ENCODE peak calls at places on chromosome 3, in nine cellular contexts. D is tibial artery, H is heart left ventricle, I is HL-60, F is psoas muscle, G is Peyer's patch, C is endothelial cell of umbilical vein, Y is spleen, L is A673. Q is an unnamed sample.

GRCh38 chr3:182315313-182315712 is 478.0 kb upstream of the ATP11B start:
- DNase-seq in F (no peak), Y (no peak), C (no peak), G (no peak), H (no peak), D (no peak), I (no peak), L (no peak), Q (no peak)

GRCh38 chr3:42052132-42052866 is 38.9 kb upstream of the TRAK1 start:
- DNase-seq in F (no peak), C (peak), I (no peak), Y (no peak), D (no peak), G (no peak), H (no peak), L (no peak), Q (no peak)

GRCh38 chr3:142947352-142947751 is 16.1 kb downstream of the PAQR9 start:
- DNase-seq in D (no peak), C (no peak), H (peak), F (peak), L (no peak), I (no peak), Y (no peak), G (no peak), Q (no peak)

GRCh38 chr3:56790016-56790950 is 11.5 kb downstream of the ARHGEF3 start:
- DNase-seq in Y (no peak), L (no peak), I (no peak), H (peak), C (no peak), D (no peak), G (no peak), F (no peak), Q (peak)

GRCh38 chr3:63724987-63725386 is 72.5 kb downstream of the SNTN start:
- DNase-seq in D (no peak), I (no peak), F (no peak), C (no peak), L (no peak), G (no peak), H (no peak), Y (no peak), Q (no peak)

GRCh38 chr3:151290673-151291072 is 12.3 kb upstream of the P2RY14 start:
- DNase-seq in I (no peak), D (no peak), L (peak), F (no peak), C (no peak), Y (no peak), G (no peak), H (no peak), Q (no peak)

GRCh38 chr3:57161131-57161538 is 4.0 kb downstream of the IL17RD start:
- DNase-seq in F (no peak), D (no peak), C (no peak), H (no peak), Y (no peak), L (peak), G (no peak), I (no peak), Q (no peak)

GRCh38 chr3:53238051-53238850 is 17.6 kb downstream of the TKT start:
- DNase-seq in H (peak), L (peak), F (no peak), G (peak), C (peak), D (no peak), I (no peak), Y (no peak), Q (peak)

GRCh38 chr3:24470277-24470676 is 24.4 kb downstream of the THRB start:
- DNase-seq in H (no peak), L (no peak), F (no peak), C (no peak), G (no peak), I (no peak), D (no peak), Y (no peak), Q (no peak)

GRCh38 chr3:24462737-24463136 is 31.9 kb downstream of the THRB start:
- DNase-seq in L (no peak), Y (no peak), F (no peak), C (no peak), I (no peak), H (no peak), D (no peak), G (no peak), Q (no peak)

GRCh38 chr3:24460974-24461373 is 33.7 kb downstream of the THRB start:
- DNase-seq in H (no peak), F (no peak), G (no peak), C (no peak), L (no peak), Y (no peak), D (no peak), I (no peak), Q (peak)

GRCh38 chr3:24464389-24464788 is 30.3 kb downstream of the THRB start:
- DNase-seq in G (no peak), D (no peak), F (no peak), H (no peak), Y (no peak), C (no peak), L (no peak), I (no peak), Q (no peak)
- H3K27ac ChIP-seq in G (no peak), D (no peak), F (no peak), H (no peak), Y (no peak), C (no peak), L (no peak), I (no peak), Q (no peak)

DNA sequence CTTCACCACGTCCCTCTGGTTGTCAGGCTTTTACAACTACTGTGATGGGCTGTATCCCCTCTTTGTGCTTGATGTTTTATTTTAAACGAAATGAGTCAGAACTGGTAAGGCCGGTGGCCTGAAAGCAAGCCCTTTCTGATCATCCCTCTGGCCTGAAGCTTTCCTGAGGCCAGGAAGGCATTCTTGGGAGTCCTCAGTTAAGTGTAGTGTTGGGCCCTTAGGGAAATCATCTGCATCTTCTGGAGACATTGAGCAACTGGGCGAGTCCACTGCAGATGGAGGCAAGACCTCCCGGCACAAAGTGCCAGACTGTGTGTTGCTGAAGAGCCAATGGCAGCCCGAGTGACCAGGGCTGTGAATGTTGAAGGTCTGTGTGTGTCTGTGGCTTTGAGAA is 33.0 kb upstream of the AMOTL2 start:
- DNase-seq in F (peak), H (no peak), C (no peak), I (no peak), Y (no peak), D (no peak), G (no peak), L (no peak), Q (no peak)
- H3K27ac ChIP-seq in F (no peak), H (no peak), C (no peak), I (no peak), Y (no peak), D (peak), G (no peak), L (no peak), Q (no peak)

GRCh38 chr3:120622457-120622856 is 26.3 kb downstream of the NDUFB4 start:
- DNase-seq in I (no peak), F (no peak), D (no peak), G (no peak), Y (no peak), C (no peak), L (no peak), H (no peak), Q (no peak)

GRCh38 chr3:120625199-120625598 is 29.1 kb downstream of the NDUFB4 start:
- DNase-seq in D (no peak), F (no peak), L (no peak), H (no peak), Y (no peak), G (no peak), C (peak), I (no peak), Q (no peak)

GRCh38 chr3:120622870-120623718 is 27.0 kb downstream of the NDUFB4 start:
- DNase-seq in H (no peak), I (no peak), Y (no peak), L (peak), F (no peak), C (peak), D (no peak), G (no peak), Q (no peak)

GRCh38 chr3:120623719-120624093 is 27.6 kb downstream of the NDUFB4 start:
- DNase-seq in Y (no peak), H (no peak), D (no peak), C (no peak), L (no peak), F (no peak), I (no peak), G (no peak), Q (no peak)
- H3K27ac ChIP-seq in Y (no peak), H (no peak), D (no peak), C (no peak), L (no peak), F (no peak), I (no peak), G (no peak), Q (no peak)

GRCh38 chr3:140206196-140207040 is 271.4 kb downstream of the CLSTN2 start:
- DNase-seq in C (no peak), L (peak), I (no peak), Y (no peak), F (no peak), H (no peak), D (no peak), G (no peak), Q (no peak)
- H3K27ac ChIP-seq in C (no peak), L (no peak), I (no peak), Y (no peak), F (no peak), H (no peak), D (no peak), G (no peak), Q (no peak)

GRCh38 chr3:60243456-60243855 is 1007.8 kb downstream of the FHIT start:
- DNase-seq in H (no peak), F (no peak), D (no peak), G (no peak), Y (no peak), I (no peak), C (no peak), L (no peak), Q (no peak)
- H3K27ac ChIP-seq in H (no peak), F (no peak), D (no peak), G (no peak), Y (no peak), I (no peak), C (no peak), L (no peak), Q (no peak)

GRCh38 chr3:177069514-177070329 is 127.6 kb downstream of the TBL1XR1 start:
- DNase-seq in D (no peak), Y (no peak), I (peak), F (no peak), L (peak), G (no peak), C (peak), H (no peak), Q (no peak)

GRCh38 chr3:177066068-177066467 is 131.2 kb downstream of the TBL1XR1 start:
- DNase-seq in I (no peak), G (no peak), L (no peak), H (no peak), D (no peak), Y (no peak), F (no peak), C (no peak), Q (no peak)

GRCh38 chr3:177068967-177069366 is 128.3 kb downstream of the TBL1XR1 start:
- DNase-seq in G (no peak), F (no peak), Y (no peak), D (no peak), I (no peak), C (no peak), L (no peak), H (no peak), Q (no peak)

GRCh38 chr3:177071496-177072156 is 125.7 kb downstream of the TBL1XR1 start:
- DNase-seq in F (no peak), L (no peak), C (no peak), H (no peak), Y (no peak), G (no peak), D (no peak), I (no peak), Q (no peak)
- H3K27ac ChIP-seq in F (peak), L (peak), C (no peak), H (no peak), Y (no peak), G (no peak), D (no peak), I (no peak), Q (no peak)

GRCh38 chr3:129389572-129389937 is 38.9 kb downstream of the EFCAB12 start:
- DNase-seq in L (no peak), G (no peak), H (peak), D (no peak), C (peak), Y (no peak), I (no peak), F (no peak), Q (no peak)
- H3K27ac ChIP-seq in L (no peak), G (no peak), H (no peak), D (no peak), C (peak), Y (no peak), I (no peak), F (peak), Q (peak)

GRCh38 chr3:87810427-87810826 is 248.4 kb downstream of the CGGBP1 start:
- DNase-seq in F (no peak), L (no peak), D (no peak), Y (no peak), I (no peak), C (no peak), G (no peak), H (no peak), Q (no peak)
- H3K27ac ChIP-seq in F (no peak), L (no peak), D (no peak), Y (no peak), I (no peak), C (no peak), G (no peak), H (no peak), Q (no peak)